ENCODE peak calls at places on chromosome 3, in seven cellular contexts. I, Q, M, C, E, U and S are unnamed samples.

GRCh38 chr3:59108091-59108815 is 58.4 kb upstream of the CFAP20DC start:
- DNase-seq in I (no peak), Q (no peak), M (no peak), C (no peak), E (no peak), U (no peak), S (no peak)

GRCh38 chr3:115627180-115628074 is 4.1 kb downstream of the GAP43 start:
- DNase-seq in I (no peak), Q (no peak), M (peak; percentile 36), C (no peak), E (no peak), U (no peak), S (no peak)

GRCh38 chr3:131762981-131763380 is 260.2 kb upstream of the MRPL3 start:
- DNase-seq in I (no peak), Q (no peak), M (no peak), C (no peak), E (no peak), U (no peak), S (no peak)

GRCh38 chr3:194738254-194739093 is 52.8 kb downstream of the FAM43A start:
- DNase-seq in I (peak; percentile 96), Q (peak; percentile 85), M (peak; percentile 99), C (no peak), E (peak; percentile 31), U (peak; percentile 50), S (peak; percentile 43)

GRCh38 chr3:64945171-64945684 is 257.4 kb upstream of the ADAMTS9 start:
- DNase-seq in I (no peak), Q (peak; percentile 38), M (no peak), C (no peak), E (no peak), U (peak; percentile 18), S (no peak)

GRCh38 chr3:64190517-64191515 is 34.5 kb downstream of the PRICKLE2 start:
- DNase-seq in I (no peak), Q (no peak), M (no peak), C (no peak), E (no peak), U (no peak), S (no peak)

GRCh38 chr3:164467027-164467426 is 611.3 kb downstream of the SI start:
- DNase-seq in I (no peak), Q (no peak), M (no peak), C (no peak), E (no peak), U (no peak), S (no peak)

GRCh38 chr3:127970966-127971592 is 56.0 kb downstream of the KBTBD12 start:
- DNase-seq in I (peak; percentile 80), Q (peak; percentile 62), M (peak; percentile 71), C (peak; percentile 23), E (peak; percentile 55), U (peak; percentile 63), S (peak; percentile 54)

GRCh38 chr3:150461399-150461798 is 53.3 kb downstream of the TSC22D2 start:
- DNase-seq in I (no peak), Q (no peak), M (no peak), C (no peak), E (no peak), U (no peak), S (no peak)

GRCh38 chr3:89179355-89179997 is 72.1 kb downstream of the EPHA3 start:
- DNase-seq in I (peak; percentile 0), Q (no peak), M (no peak), C (no peak), E (no peak), U (no peak), S (no peak)

GRCh38 chr3:142450881-142451280 is 3.0 kb upstream of the XRN1 start:
- DNase-seq in I (no peak), Q (no peak), M (no peak), C (no peak), E (no peak), U (no peak), S (no peak)

GRCh38 chr3:72171946-72172345 is 387.0 kb upstream of the PROK2 start:
- DNase-seq in I (no peak), Q (peak; percentile 73), M (no peak), C (no peak), E (no peak), U (no peak), S (no peak)

GRCh38 chr3:12484198-12484982 is at the start of gene TSEN2:
- DNase-seq in I (peak; percentile 40), Q (peak; percentile 95), M (peak; percentile 95), C (peak; percentile 98), E (peak; percentile 95), U (peak; percentile 96), S (peak; percentile 96)

GRCh38 chr3:184568918-184569829 is 7.6 kb downstream of the EPHB3 start:
- DNase-seq in I (peak; percentile 44), Q (peak; percentile 56), M (no peak), C (no peak), E (peak; percentile 85), U (peak; percentile 64), S (peak; percentile 58)

GRCh38 chr3:175247629-175248028 is 388.5 kb downstream of the NAALADL2 start:
- DNase-seq in I (no peak), Q (no peak), M (no peak), C (no peak), E (no peak), U (no peak), S (no peak)

GRCh38 chr3:9352917-9353823 is 9.7 kb upstream of the THUMPD3 start:
- DNase-seq in I (peak; percentile 2), Q (peak; percentile 83), M (peak; percentile 40), C (peak; percentile 65), E (peak; percentile 76), U (peak; percentile 85), S (peak; percentile 77)

GRCh38 chr3:107899996-107900651 is 190.7 kb downstream of the CD47 start:
- DNase-seq in I (no peak), Q (no peak), M (no peak), C (no peak), E (no peak), U (no peak), S (no peak)